ENCODE peak calls at places on chromosomes 4 and X, in five cellular contexts. H is stimulated activated CD4-positive, alpha-beta T cell treated with anti-CD3 and anti-CD28 coated beads, Interleukin-4, amount 100 ng/mL, for 48 hours; R is amniotic stem cell; P is HCEC 1CT; L is brain microvascular endothelial cell. O is an unnamed sample.

GRCh38 chrX:30938295-30938694 is 49.2 kb upstream of the TAB3 start:
- DNase-seq in L (no peak), R (no peak), H (no peak), P (no peak), O (no peak)

GRCh38 chr4:25377572-25377882 is 464 bp downstream of the ANAPC4 start:
- DNase-seq in P (no peak), L (no peak), H (no peak), R (no peak), O (peak; percentile 12)

GRCh38 chr4:38466401-38466800 is 197.6 kb upstream of the KLF3 start:
- DNase-seq in L (no peak), R (no peak), H (no peak), P (no peak), O (no peak)

GRCh38 chr4:8235224-8235623 is 34.3 kb upstream of the HTRA3 start:
- DNase-seq in H (no peak), R (no peak), L (no peak), P (no peak), O (no peak)

GRCh38 chrX:11386001-11386523 is 92.8 kb downstream of the AMELX start:
- DNase-seq in P (peak; percentile 72), H (no peak), R (peak; percentile 21), L (peak; percentile 24), O (no peak)

GRCh38 chr4:8708401-8709021 is 115.9 kb downstream of the CPZ start:
- DNase-seq in L (no peak), R (no peak), H (no peak), P (no peak), O (no peak)

GRCh38 chr4:12724520-12724919 is 759.6 kb downstream of the RAB28 start:
- DNase-seq in P (no peak), H (no peak), L (no peak), R (no peak), O (no peak)

GRCh38 chr4:55122235-55122634 is 3.2 kb downstream of the KDR start:
- DNase-seq in H (no peak), R (no peak), L (no peak), P (no peak), O (no peak)